ENCODE peak calls at places on chromosomes 7 and 10, in ten cellular contexts. One of them, this sample, is unnamed. For H3K36me3, the result is how much of the 10 kb centered on the place peaks cover.

GRCh38 chr7:85103352-85103751 is 83.5 kb downstream of the SEMA3D start:
- DNase-seq in BJ: no peak
- DNase-seq in MM.1S: no peak
- DNase-seq in iPS DF 6.9: no peak
- DNase-seq in heart left ventricle: peak
- DNase-seq in OCI-LY7: no peak
- DNase-seq in IMR-90: no peak
- DNase-seq in SK-N-MC: no peak
- DNase-seq in naive thymus-derived CD4-positive, alpha-beta T cell: no peak
- DNase-seq in CD8-positive, alpha-beta T cell: no peak
- DNase-seq in this sample: no peak

GRCh38 chr10:132939957-132940790 is 2.2 kb downstream of the CFAP46 start:
- DNase-seq in BJ: no peak
- DNase-seq in MM.1S: no peak
- DNase-seq in iPS DF 6.9: no peak
- DNase-seq in heart left ventricle: no peak
- DNase-seq in OCI-LY7: peak
- DNase-seq in IMR-90: peak
- DNase-seq in SK-N-MC: no peak
- DNase-seq in naive thymus-derived CD4-positive, alpha-beta T cell: no peak
- DNase-seq in CD8-positive, alpha-beta T cell: no peak
- DNase-seq in this sample: no peak

GRCh38 chr7:13742719-13743640 is 246.5 kb downstream of the ETV1 start:
- DNase-seq in BJ: no peak
- DNase-seq in MM.1S: peak
- DNase-seq in iPS DF 6.9: no peak
- DNase-seq in heart left ventricle: peak
- DNase-seq in OCI-LY7: peak
- DNase-seq in IMR-90: peak
- DNase-seq in SK-N-MC: no peak
- DNase-seq in naive thymus-derived CD4-positive, alpha-beta T cell: no peak
- DNase-seq in CD8-positive, alpha-beta T cell: no peak
- DNase-seq in this sample: no peak

GRCh38 chr10:114678301-114678700 is 20.2 kb upstream of the ABLIM1 start:
- DNase-seq in BJ: no peak
- DNase-seq in MM.1S: no peak
- DNase-seq in iPS DF 6.9: no peak
- DNase-seq in heart left ventricle: no peak
- DNase-seq in OCI-LY7: no peak
- DNase-seq in IMR-90: no peak
- DNase-seq in SK-N-MC: no peak
- DNase-seq in naive thymus-derived CD4-positive, alpha-beta T cell: no peak
- DNase-seq in CD8-positive, alpha-beta T cell: no peak
- DNase-seq in this sample: no peak

GRCh38 chr10:48377751-48378585 is 71.5 kb downstream of the MAPK8 start:
- DNase-seq in BJ: no peak
- DNase-seq in MM.1S: no peak
- DNase-seq in iPS DF 6.9: no peak
- DNase-seq in heart left ventricle: no peak
- DNase-seq in OCI-LY7: no peak
- DNase-seq in IMR-90: peak
- DNase-seq in SK-N-MC: no peak
- DNase-seq in naive thymus-derived CD4-positive, alpha-beta T cell: no peak
- DNase-seq in CD8-positive, alpha-beta T cell: no peak
- DNase-seq in this sample: no peak

GRCh38 chr7:51467384-51468017 is 150.9 kb upstream of the COBL start:
- DNase-seq in BJ: no peak
- DNase-seq in MM.1S: peak
- DNase-seq in iPS DF 6.9: no peak
- DNase-seq in heart left ventricle: no peak
- DNase-seq in OCI-LY7: no peak
- DNase-seq in IMR-90: no peak
- DNase-seq in SK-N-MC: no peak
- DNase-seq in naive thymus-derived CD4-positive, alpha-beta T cell: peak
- DNase-seq in CD8-positive, alpha-beta T cell: no peak
- DNase-seq in this sample: no peak

GRCh38 chr7:115447495-115447894 is 525.6 kb downstream of the MDFIC start:
- DNase-seq in BJ: no peak
- DNase-seq in MM.1S: no peak
- DNase-seq in iPS DF 6.9: no peak
- DNase-seq in heart left ventricle: no peak
- DNase-seq in OCI-LY7: no peak
- DNase-seq in IMR-90: no peak
- DNase-seq in SK-N-MC: no peak
- DNase-seq in naive thymus-derived CD4-positive, alpha-beta T cell: no peak
- DNase-seq in CD8-positive, alpha-beta T cell: no peak
- DNase-seq in this sample: no peak

GRCh38 chr7:142774826-142775225 is 4.1 kb downstream of the PRSS2 start:
- DNase-seq in BJ: no peak
- DNase-seq in MM.1S: no peak
- DNase-seq in iPS DF 6.9: no peak
- DNase-seq in heart left ventricle: no peak
- DNase-seq in OCI-LY7: no peak
- DNase-seq in IMR-90: no peak
- DNase-seq in SK-N-MC: no peak
- DNase-seq in naive thymus-derived CD4-positive, alpha-beta T cell: no peak
- DNase-seq in CD8-positive, alpha-beta T cell: no peak
- DNase-seq in this sample: peak

GRCh38 chr10:51244739-51245138 is 170.5 kb downstream of the PRKG1 start:
- DNase-seq in BJ: peak
- DNase-seq in MM.1S: no peak
- DNase-seq in iPS DF 6.9: no peak
- DNase-seq in heart left ventricle: no peak
- DNase-seq in OCI-LY7: no peak
- DNase-seq in IMR-90: peak
- DNase-seq in SK-N-MC: no peak
- DNase-seq in naive thymus-derived CD4-positive, alpha-beta T cell: no peak
- DNase-seq in CD8-positive, alpha-beta T cell: no peak
- DNase-seq in this sample: no peak

GRCh38 chr10:8063128-8063908 is 8.8 kb downstream of the GATA3 start:
- DNase-seq in BJ: no peak
- DNase-seq in MM.1S: no peak
- DNase-seq in iPS DF 6.9: no peak
- DNase-seq in heart left ventricle: no peak
- DNase-seq in OCI-LY7: no peak
- DNase-seq in IMR-90: no peak
- DNase-seq in SK-N-MC: no peak
- DNase-seq in naive thymus-derived CD4-positive, alpha-beta T cell: no peak
- DNase-seq in CD8-positive, alpha-beta T cell: no peak
- DNase-seq in this sample: no peak

GRCh38 chr10:3222068-3222467 is 49.5 kb upstream of the PITRM1 start:
- DNase-seq in BJ: no peak
- DNase-seq in MM.1S: no peak
- DNase-seq in iPS DF 6.9: no peak
- DNase-seq in heart left ventricle: no peak
- DNase-seq in OCI-LY7: no peak
- DNase-seq in IMR-90: no peak
- DNase-seq in SK-N-MC: no peak
- DNase-seq in naive thymus-derived CD4-positive, alpha-beta T cell: no peak
- DNase-seq in CD8-positive, alpha-beta T cell: no peak
- DNase-seq in this sample: peak

GRCh38 chr7:100003711-100004661 is 11.4 kb upstream of the ZKSCAN1 start:
- DNase-seq in BJ: no peak
- DNase-seq in MM.1S: no peak
- DNase-seq in iPS DF 6.9: no peak
- DNase-seq in heart left ventricle: no peak
- DNase-seq in OCI-LY7: no peak
- DNase-seq in IMR-90: no peak
- DNase-seq in SK-N-MC: no peak
- DNase-seq in naive thymus-derived CD4-positive, alpha-beta T cell: no peak
- DNase-seq in CD8-positive, alpha-beta T cell: no peak
- DNase-seq in this sample: no peak

GRCh38 chr10:129774082-129774735 is 189.9 kb downstream of the EBF3 start:
- DNase-seq in BJ: no peak
- DNase-seq in MM.1S: no peak
- DNase-seq in iPS DF 6.9: no peak
- DNase-seq in heart left ventricle: no peak
- DNase-seq in OCI-LY7: no peak
- DNase-seq in IMR-90: no peak
- DNase-seq in SK-N-MC: no peak
- DNase-seq in naive thymus-derived CD4-positive, alpha-beta T cell: no peak
- DNase-seq in CD8-positive, alpha-beta T cell: no peak
- DNase-seq in this sample: peak

GRCh38 chr7:55877308-55877707 is 9.9 kb upstream of the ZNF713 start:
- DNase-seq in BJ: no peak
- DNase-seq in MM.1S: no peak
- DNase-seq in iPS DF 6.9: no peak
- DNase-seq in heart left ventricle: no peak
- DNase-seq in OCI-LY7: no peak
- DNase-seq in IMR-90: no peak
- DNase-seq in SK-N-MC: no peak
- DNase-seq in naive thymus-derived CD4-positive, alpha-beta T cell: no peak
- DNase-seq in CD8-positive, alpha-beta T cell: no peak
- DNase-seq in this sample: no peak

GRCh38 chr7:5478568-5479045 is 55.0 kb upstream of the TNRC18 start:
- DNase-seq in BJ: no peak
- DNase-seq in MM.1S: no peak
- DNase-seq in iPS DF 6.9: no peak
- DNase-seq in heart left ventricle: no peak
- DNase-seq in OCI-LY7: no peak
- DNase-seq in IMR-90: no peak
- DNase-seq in SK-N-MC: no peak
- DNase-seq in naive thymus-derived CD4-positive, alpha-beta T cell: no peak
- DNase-seq in CD8-positive, alpha-beta T cell: no peak
- DNase-seq in this sample: no peak

GRCh38 chr10:35716776-35717175 is 74.7 kb upstream of the FZD8 start:
- DNase-seq in BJ: no peak
- DNase-seq in MM.1S: peak
- DNase-seq in iPS DF 6.9: no peak
- DNase-seq in heart left ventricle: no peak
- DNase-seq in OCI-LY7: no peak
- DNase-seq in IMR-90: no peak
- DNase-seq in SK-N-MC: no peak
- DNase-seq in naive thymus-derived CD4-positive, alpha-beta T cell: no peak
- DNase-seq in CD8-positive, alpha-beta T cell: no peak
- DNase-seq in this sample: no peak

GRCh38 chr7:70356324-70356797 is 758.1 kb downstream of the AUTS2 start:
- DNase-seq in BJ: no peak
- DNase-seq in MM.1S: no peak
- DNase-seq in iPS DF 6.9: no peak
- DNase-seq in heart left ventricle: no peak
- DNase-seq in OCI-LY7: no peak
- DNase-seq in IMR-90: no peak
- DNase-seq in SK-N-MC: no peak
- DNase-seq in naive thymus-derived CD4-positive, alpha-beta T cell: no peak
- DNase-seq in CD8-positive, alpha-beta T cell: no peak
- DNase-seq in this sample: no peak

GRCh38 chr7:130362251-130362650 is 17.6 kb downstream of the CPA5 start:
- DNase-seq in BJ: no peak
- DNase-seq in MM.1S: no peak
- DNase-seq in iPS DF 6.9: no peak
- DNase-seq in heart left ventricle: no peak
- DNase-seq in OCI-LY7: no peak
- DNase-seq in IMR-90: no peak
- DNase-seq in SK-N-MC: no peak
- DNase-seq in naive thymus-derived CD4-positive, alpha-beta T cell: no peak
- DNase-seq in CD8-positive, alpha-beta T cell: no peak
- DNase-seq in this sample: no peak

GRCh38 chr7:2595258-2595860 is 36.4 kb upstream of the TTYH3 start:
- DNase-seq in BJ: no peak
- DNase-seq in MM.1S: no peak
- DNase-seq in iPS DF 6.9: no peak
- DNase-seq in heart left ventricle: no peak
- DNase-seq in OCI-LY7: no peak
- DNase-seq in IMR-90: no peak
- DNase-seq in SK-N-MC: no peak
- DNase-seq in naive thymus-derived CD4-positive, alpha-beta T cell: no peak
- DNase-seq in CD8-positive, alpha-beta T cell: no peak
- DNase-seq in this sample: no peak
- H3K36me3 ChIP-seq in BJ: under half
- H3K36me3 ChIP-seq in MM.1S: under half
- H3K36me3 ChIP-seq in iPS DF 6.9: under half
- H3K36me3 ChIP-seq in heart left ventricle: under half
- H3K36me3 ChIP-seq in OCI-LY7: under half
- H3K36me3 ChIP-seq in IMR-90: under half
- H3K36me3 ChIP-seq in SK-N-MC: under half
- H3K36me3 ChIP-seq in naive thymus-derived CD4-positive, alpha-beta T cell: under half
- H3K36me3 ChIP-seq in CD8-positive, alpha-beta T cell: under half
- H3K36me3 ChIP-seq in this sample: under half

DNA sequence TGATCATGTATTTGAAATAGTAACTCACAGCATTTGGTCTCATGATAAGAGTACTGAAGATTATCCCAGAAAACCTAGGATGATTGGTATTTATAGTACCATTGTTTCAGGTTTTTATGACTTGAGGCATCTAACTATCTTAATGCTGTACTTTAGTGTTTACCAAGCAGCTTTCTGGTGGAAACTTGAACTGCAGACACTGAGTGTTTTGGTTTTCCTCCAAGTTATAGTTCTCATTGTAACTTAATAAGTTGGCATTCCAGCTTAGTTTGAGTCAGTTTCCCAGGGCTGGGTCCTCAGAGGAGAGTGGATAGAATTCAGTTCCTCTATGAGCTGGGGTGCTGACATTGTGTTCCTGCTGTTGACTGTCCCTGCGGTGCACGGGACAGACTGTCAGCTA is 50.4 kb downstream of the SEC23IP start:
- DNase-seq in BJ: no peak
- DNase-seq in MM.1S: no peak
- DNase-seq in iPS DF 6.9: no peak
- DNase-seq in heart left ventricle: no peak
- DNase-seq in OCI-LY7: no peak
- DNase-seq in IMR-90: peak
- DNase-seq in SK-N-MC: no peak
- DNase-seq in naive thymus-derived CD4-positive, alpha-beta T cell: no peak
- DNase-seq in CD8-positive, alpha-beta T cell: no peak
- DNase-seq in this sample: no peak
- H3K36me3 ChIP-seq in BJ: under half
- H3K36me3 ChIP-seq in MM.1S: under half
- H3K36me3 ChIP-seq in iPS DF 6.9: under half
- H3K36me3 ChIP-seq in heart left ventricle: under half
- H3K36me3 ChIP-seq in OCI-LY7: under half
- H3K36me3 ChIP-seq in IMR-90: under half
- H3K36me3 ChIP-seq in SK-N-MC: under half
- H3K36me3 ChIP-seq in naive thymus-derived CD4-positive, alpha-beta T cell: under half
- H3K36me3 ChIP-seq in CD8-positive, alpha-beta T cell: under half
- H3K36me3 ChIP-seq in this sample: under half

GRCh38 chr10:78015546-78015945 is 13.8 kb downstream of the POLR3A start:
- DNase-seq in BJ: no peak
- DNase-seq in MM.1S: no peak
- DNase-seq in iPS DF 6.9: no peak
- DNase-seq in heart left ventricle: peak
- DNase-seq in OCI-LY7: no peak
- DNase-seq in IMR-90: no peak
- DNase-seq in SK-N-MC: no peak
- DNase-seq in naive thymus-derived CD4-positive, alpha-beta T cell: no peak
- DNase-seq in CD8-positive, alpha-beta T cell: no peak
- DNase-seq in this sample: no peak
- H3K36me3 ChIP-seq in BJ: under half
- H3K36me3 ChIP-seq in MM.1S: under half
- H3K36me3 ChIP-seq in iPS DF 6.9: under half
- H3K36me3 ChIP-seq in heart left ventricle: under half
- H3K36me3 ChIP-seq in OCI-LY7: half or more
- H3K36me3 ChIP-seq in IMR-90: half or more
- H3K36me3 ChIP-seq in SK-N-MC: half or more
- H3K36me3 ChIP-seq in naive thymus-derived CD4-positive, alpha-beta T cell: under half
- H3K36me3 ChIP-seq in CD8-positive, alpha-beta T cell: half or more
- H3K36me3 ChIP-seq in this sample: half or more

DNA sequence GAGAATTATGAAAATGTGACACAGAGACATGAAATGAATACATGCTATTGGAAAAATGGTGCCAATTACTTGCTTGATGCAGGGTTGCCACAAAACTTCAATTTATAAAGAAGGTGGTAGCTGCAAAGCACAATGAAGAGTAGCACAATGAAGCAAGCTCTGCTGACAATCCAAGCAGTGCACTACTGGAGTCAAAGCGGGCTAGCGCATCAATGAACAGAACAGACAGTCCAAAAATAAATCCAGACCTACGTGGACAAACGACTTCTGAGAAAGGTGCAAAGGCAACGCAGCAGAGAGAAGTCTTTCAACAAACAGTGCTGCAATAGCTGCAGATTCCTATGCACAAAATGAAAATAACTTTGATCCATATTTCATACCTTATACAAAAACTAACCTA is 75.8 kb downstream of the LARP4B start:
- DNase-seq in BJ: no peak
- DNase-seq in MM.1S: no peak
- DNase-seq in iPS DF 6.9: no peak
- DNase-seq in heart left ventricle: no peak
- DNase-seq in OCI-LY7: no peak
- DNase-seq in IMR-90: no peak
- DNase-seq in SK-N-MC: no peak
- DNase-seq in naive thymus-derived CD4-positive, alpha-beta T cell: no peak
- DNase-seq in CD8-positive, alpha-beta T cell: no peak
- DNase-seq in this sample: no peak
- H3K36me3 ChIP-seq in BJ: under half
- H3K36me3 ChIP-seq in MM.1S: under half
- H3K36me3 ChIP-seq in iPS DF 6.9: under half
- H3K36me3 ChIP-seq in heart left ventricle: under half
- H3K36me3 ChIP-seq in OCI-LY7: half or more
- H3K36me3 ChIP-seq in IMR-90: under half
- H3K36me3 ChIP-seq in SK-N-MC: under half
- H3K36me3 ChIP-seq in naive thymus-derived CD4-positive, alpha-beta T cell: under half
- H3K36me3 ChIP-seq in CD8-positive, alpha-beta T cell: under half
- H3K36me3 ChIP-seq in this sample: half or more